ENCODE peak calls at places on chromosomes 5 and 9, in ten cellular contexts. E, R, P, L, S, Y, T, H, B and K are unnamed samples.

GRCh38 chr5:142659405-142659804 is 26.5 kb downstream of the FGF1 start:
- DNase-seq in E (no peak), R (no peak), P (no peak), L (no peak), S (no peak), Y (no peak), T (no peak), H (no peak), B (no peak), K (no peak)

GRCh38 chr9:33202552-33203300 is 35.6 kb upstream of the B4GALT1 start:
- DNase-seq in E (peak), R (no peak), P (peak), L (no peak), S (peak), Y (no peak), T (no peak), H (peak), B (peak), K (no peak)

GRCh38 chr9:89664896-89665329 is 60.1 kb downstream of the GADD45G start:
- DNase-seq in E (no peak), R (no peak), P (peak), L (no peak), S (no peak), Y (no peak), T (peak), H (peak), B (no peak), K (peak)

GRCh38 chr5:153896117-153896516 is 142.6 kb downstream of the FAM114A2 start:
- DNase-seq in E (no peak), R (no peak), P (no peak), L (no peak), S (no peak), Y (peak), T (no peak), H (no peak), B (no peak), K (no peak)

GRCh38 chr9:105662184-105663104 is at the start of gene TAL2:
- DNase-seq in E (no peak), R (no peak), P (no peak), L (no peak), S (no peak), Y (no peak), T (no peak), H (no peak), B (peak), K (no peak)

GRCh38 chr9:38641985-38642864 is 21.8 kb upstream of the ANKRD18A start:
- DNase-seq in E (no peak), R (peak), P (peak), L (no peak), S (peak), Y (peak), T (no peak), H (peak), B (peak), K (peak)

GRCh38 chr5:156589859-156590216 is 260.3 kb upstream of the PPP1R2B start:
- DNase-seq in E (no peak), R (no peak), P (no peak), L (no peak), S (peak), Y (no peak), T (no peak), H (no peak), B (no peak), K (no peak)

GRCh38 chr5:9927106-9927505 is 297.0 kb upstream of the TAS2R1 start:
- DNase-seq in E (no peak), R (no peak), P (no peak), L (no peak), S (no peak), Y (peak), T (no peak), H (no peak), B (no peak), K (no peak)

GRCh38 chr5:78373231-78373630 is 12.8 kb downstream of the SCAMP1 start:
- DNase-seq in E (no peak), R (no peak), P (no peak), L (no peak), S (no peak), Y (no peak), T (no peak), H (no peak), B (no peak), K (no peak)

GRCh38 chr9:7777776-7778175 is 21.8 kb downstream of the DMAC1 start:
- DNase-seq in E (no peak), R (no peak), P (no peak), L (no peak), S (no peak), Y (no peak), T (no peak), H (no peak), B (no peak), K (no peak)

GRCh38 chr5:65886387-65886786 is 40.0 kb upstream of the ERBIN start:
- DNase-seq in E (no peak), R (no peak), P (no peak), L (no peak), S (no peak), Y (no peak), T (no peak), H (no peak), B (no peak), K (no peak)

GRCh38 chr9:113184509-113184908 is 33.7 kb downstream of the SLC31A2 start:
- DNase-seq in E (no peak), R (no peak), P (no peak), L (no peak), S (no peak), Y (peak), T (no peak), H (no peak), B (no peak), K (no peak)

GRCh38 chr9:122954253-122954691 is 13.5 kb downstream of the RABGAP1 start:
- DNase-seq in E (no peak), R (no peak), P (no peak), L (no peak), S (no peak), Y (peak), T (no peak), H (no peak), B (no peak), K (peak)

GRCh38 chr5:132260051-132260450 is 2.6 kb downstream of the PDLIM4 start:
- DNase-seq in E (no peak), R (no peak), P (no peak), L (no peak), S (no peak), Y (no peak), T (no peak), H (no peak), B (peak), K (no peak)

GRCh38 chr9:134564431-134565170 is 77.0 kb upstream of the COL5A1 start:
- DNase-seq in E (peak), R (no peak), P (no peak), L (no peak), S (peak), Y (peak), T (no peak), H (peak), B (no peak), K (no peak)